ENCODE peak calls at places on chromosomes 5 and 9, in eight cellular contexts. P is PC-3, F is heart left ventricle, R is lower leg skin, B is lung, I is WTC11, H is progenitor cell of endocrine pancreas, D is ascending aorta. W is an unnamed sample.

GRCh38 chr5:151068571-151069197 is 12.2 kb downstream of the TNIP1 start:
- DNase-seq in P (no peak), F (no peak), H (no peak), D (no peak), R (no peak), B (no peak), I (no peak), W (no peak)

GRCh38 chr5:53331463-53331862 is 149.0 kb upstream of the FST start:
- DNase-seq in P (peak), I (no peak), R (no peak), B (no peak), D (no peak), H (no peak), F (no peak), W (no peak)

GRCh38 chr5:172640822-172641358 is at the start of gene NEURL1B:
- DNase-seq in H (peak), F (peak), I (peak), R (no peak), D (no peak), P (peak), B (no peak), W (peak)

GRCh38 chr9:69674112-69674511 is 1.9 kb upstream of the APBA1 start:
- DNase-seq in I (peak), H (no peak), D (no peak), R (no peak), B (no peak), F (no peak), P (peak), W (no peak)

GRCh38 chr5:78447775-78448424 is 87.5 kb downstream of the SCAMP1 start:
- DNase-seq in B (no peak), F (no peak), D (no peak), P (no peak), I (no peak), H (no peak), R (no peak), W (no peak)

GRCh38 chr5:107135391-107135790 is 535.3 kb downstream of the EFNA5 start:
- DNase-seq in H (no peak), P (peak), F (no peak), I (no peak), B (no peak), D (no peak), R (no peak), W (no peak)

GRCh38 chr9:121700165-121700830 is 48.9 kb downstream of the DAB2IP start:
- DNase-seq in R (peak), F (peak), B (peak), P (peak), H (peak), D (no peak), I (peak), W (peak)

GRCh38 chr9:129557192-129558036 is 63.5 kb downstream of the C9orf50 start:
- DNase-seq in H (peak), R (no peak), P (no peak), B (no peak), F (no peak), I (peak), D (no peak), W (peak)

GRCh38 chr5:71483355-71483754 is 27.9 kb downstream of the BDP1 start:
- DNase-seq in H (no peak), P (peak), D (no peak), R (no peak), B (no peak), F (no peak), I (no peak), W (no peak)

GRCh38 chr5:115599502-115599901 is 2.8 kb downstream of the TICAM2 start:
- DNase-seq in H (no peak), D (peak), I (no peak), P (no peak), B (no peak), F (no peak), R (no peak), W (no peak)

GRCh38 chr9:138068601-138069035 is 191.0 kb downstream of the CACNA1B start:
- DNase-seq in D (no peak), I (no peak), F (no peak), H (no peak), R (peak), P (no peak), B (no peak), W (no peak)

GRCh38 chr5:74684900-74685851 is at the start of gene HEXB:
- DNase-seq in D (peak), R (peak), F (peak), B (peak), I (peak), H (peak), P (peak), W (peak)

GRCh38 chr9:124480621-124480981 is 26.6 kb downstream of the NR5A1 start:
- DNase-seq in D (no peak), P (peak), B (no peak), I (peak), R (no peak), H (no peak), F (no peak), W (peak)

GRCh38 chr9:79707589-79707988 is 135.8 kb downstream of the TLE4 start:
- DNase-seq in D (no peak), R (no peak), P (no peak), F (no peak), B (no peak), H (no peak), I (no peak), W (no peak)

GRCh38 chr5:10546186-10546585 is 17.7 kb upstream of the ANKRD33B start:
- DNase-seq in P (no peak), D (no peak), R (no peak), H (no peak), I (no peak), B (no peak), F (no peak), W (no peak)
- TF ChIP-seq CTCF in P (no peak), D (no peak), R (no peak), H (no peak), I (no peak), B (no peak), F (no peak), W (no peak)

DNA sequence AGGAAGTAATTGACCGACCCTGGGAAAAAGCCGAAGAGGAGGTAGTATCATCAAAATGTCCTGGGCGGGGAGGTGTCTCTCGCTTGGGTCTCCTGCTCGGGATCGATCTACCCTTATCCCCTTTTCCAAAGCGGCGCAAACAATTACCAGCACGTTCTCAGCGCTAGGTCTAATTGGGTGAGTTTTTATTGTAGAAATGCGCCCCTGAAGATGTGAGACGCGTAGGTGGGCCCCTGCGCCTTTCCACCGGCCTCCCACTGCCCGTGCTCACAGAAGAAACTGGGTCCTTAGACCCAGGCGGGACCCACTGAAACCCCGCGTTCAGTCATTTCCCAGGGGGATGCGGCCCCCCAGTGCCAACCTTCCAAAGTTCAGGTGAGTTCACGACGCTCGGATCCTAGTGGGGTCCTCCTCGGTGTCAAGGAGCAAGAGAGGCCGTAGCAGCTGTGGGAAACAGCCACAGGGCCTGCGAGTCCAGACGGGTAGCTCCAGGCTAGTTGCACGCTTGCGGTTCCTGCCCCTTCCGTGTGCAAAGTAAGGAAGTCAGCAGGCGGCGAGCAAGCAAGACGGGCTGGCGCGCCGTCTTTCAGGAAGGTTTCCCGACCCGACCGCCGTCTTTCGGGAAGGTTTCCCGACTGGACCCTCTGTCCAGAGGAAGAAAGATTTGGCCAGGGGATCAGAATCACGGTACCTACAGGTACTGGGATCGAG is 1.5 kb downstream of the SMIM32 start:
- DNase-seq in I (peak), D (no peak), R (peak), B (no peak), F (no peak), P (no peak), H (no peak), W (no peak)
- TF ChIP-seq CTCF in I (no peak), D (no peak), R (no peak), B (no peak), F (no peak), P (no peak), H (no peak), W (no peak)

DNA sequence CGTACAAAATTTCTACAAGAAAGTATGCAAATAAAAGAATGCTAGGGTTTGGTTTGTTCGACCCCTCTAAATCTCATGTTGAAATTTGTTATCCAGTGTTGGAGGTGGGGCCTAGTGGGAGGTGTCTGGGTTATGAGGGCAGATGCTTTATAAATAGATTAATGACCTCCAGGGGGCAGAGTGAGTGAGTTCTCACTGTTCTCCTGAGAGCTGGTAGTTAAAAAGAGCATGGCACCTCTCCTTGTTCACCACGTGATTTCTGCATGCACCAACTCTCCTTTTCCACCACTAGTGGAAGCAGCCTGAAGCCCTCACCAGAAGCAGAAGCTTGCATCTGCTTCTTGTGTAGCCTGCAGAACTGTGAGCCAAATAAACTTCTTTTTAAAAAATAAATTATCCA is 50.4 kb upstream of the FAM170A start:
- DNase-seq in I (peak), F (no peak), R (no peak), B (no peak), H (no peak), D (no peak), P (peak), W (no peak)
- TF ChIP-seq CTCF in I (peak), F (no peak), R (no peak), B (no peak), H (peak), D (no peak), P (peak), W (peak)

GRCh38 chr5:156475182-156475830 is 148.3 kb downstream of the SGCD start:
- DNase-seq in P (no peak), F (no peak), I (no peak), D (no peak), B (no peak), R (no peak), H (no peak), W (no peak)

GRCh38 chr5:156476704-156477103 is 149.7 kb downstream of the SGCD start:
- DNase-seq in D (no peak), R (no peak), P (no peak), B (no peak), H (no peak), F (no peak), I (no peak), W (no peak)

GRCh38 chr5:156477196-156477595 is 150.2 kb downstream of the SGCD start:
- DNase-seq in B (no peak), R (no peak), H (no peak), I (no peak), F (no peak), D (no peak), P (no peak), W (no peak)

GRCh38 chr5:156474251-156474650 is 147.3 kb downstream of the SGCD start:
- DNase-seq in R (no peak), I (no peak), H (no peak), P (no peak), B (no peak), D (no peak), F (peak), W (no peak)

DNA sequence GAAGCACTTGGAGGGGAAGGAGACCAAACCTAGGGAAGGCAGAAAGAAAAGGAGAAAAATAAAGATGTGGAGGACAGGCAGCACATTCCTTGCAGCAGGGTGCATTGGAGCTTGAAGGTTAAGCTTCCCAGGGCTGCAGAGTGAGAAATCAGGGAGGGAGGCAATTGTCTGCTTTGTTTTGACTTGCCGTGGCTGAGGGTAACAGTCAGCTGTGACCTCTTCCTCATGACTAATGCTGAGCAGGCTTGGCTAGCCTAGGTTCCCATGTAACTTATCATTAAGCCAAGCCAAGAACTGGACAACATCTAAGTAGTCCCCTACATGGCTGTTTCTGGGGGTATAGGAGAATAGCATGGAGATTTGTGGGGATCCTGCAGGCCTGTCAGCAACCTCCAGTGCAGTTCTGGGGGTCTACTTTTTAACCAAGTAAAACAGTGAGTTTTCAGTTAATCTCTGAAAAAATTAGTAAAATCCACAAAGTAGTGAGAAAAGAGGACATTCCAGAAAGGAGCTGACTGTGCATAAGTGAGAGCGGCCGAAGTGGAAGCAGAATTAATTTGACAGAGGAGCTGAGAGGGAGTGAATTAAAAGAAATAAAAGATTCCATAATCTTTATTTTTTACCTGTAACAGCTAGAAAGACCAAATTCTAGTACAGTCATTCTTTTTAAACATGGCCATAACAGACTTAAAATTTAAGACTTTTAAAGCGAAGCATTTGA is 149.0 kb downstream of the SGCD start:
- DNase-seq in H (no peak), R (no peak), P (no peak), D (no peak), F (peak), B (no peak), I (no peak), W (no peak)
- TF ChIP-seq CTCF in H (no peak), R (no peak), P (no peak), D (no peak), F (no peak), B (no peak), I (no peak), W (no peak)

DNA sequence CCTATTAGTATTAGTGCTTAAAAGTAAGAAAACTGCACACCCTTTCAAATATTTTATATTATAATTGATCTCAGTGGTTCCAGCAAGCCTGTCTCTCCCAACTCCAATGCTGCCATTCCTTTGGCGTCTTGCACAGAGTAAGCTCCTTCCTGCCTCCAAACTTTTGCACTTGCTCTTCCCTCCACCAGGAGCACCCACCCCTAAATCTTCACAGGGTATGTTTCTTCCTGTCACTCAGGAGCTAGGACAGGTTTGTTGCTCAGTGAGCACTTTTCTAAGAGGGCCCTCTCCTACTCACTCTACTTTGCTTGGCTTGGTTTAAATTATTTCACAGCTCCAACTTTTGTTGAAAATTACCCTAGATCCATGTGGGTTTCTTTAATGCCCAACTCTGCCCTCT is 189.1 kb upstream of the ADRA1B start:
- DNase-seq in I (no peak), P (no peak), B (no peak), F (no peak), D (no peak), H (no peak), R (no peak), W (no peak)
- TF ChIP-seq CTCF in I (no peak), P (peak), B (no peak), F (no peak), D (no peak), H (no peak), R (no peak), W (no peak)